ENCODE peak calls at places on chromosomes 7 and 10, in four cellular contexts. One of them, this sample, is unnamed. For H3K27me3 and H3K4me1, the result is how much of the 10 kb centered on the place peaks cover.

GRCh38 chr10:88232029-88232895 is 350.9 kb downstream of the RNLS start:
- DNase-seq in ovary: peak
- DNase-seq in psoas muscle: peak
- DNase-seq in HepG2: no peak
- DNase-seq in this sample: no peak

GRCh38 chr7:34946486-34946885 is 90.8 kb downstream of the DPY19L1 start:
- DNase-seq in ovary: no peak
- DNase-seq in psoas muscle: no peak
- DNase-seq in HepG2: no peak
- DNase-seq in this sample: no peak

GRCh38 chr7:83105948-83106347 is 56.7 kb downstream of the PCLO start:
- DNase-seq in ovary: no peak
- DNase-seq in psoas muscle: no peak
- DNase-seq in HepG2: no peak
- DNase-seq in this sample: no peak

GRCh38 chr10:132122097-132122861 is 56.5 kb downstream of the JAKMIP3 start:
- DNase-seq in ovary: no peak
- DNase-seq in psoas muscle: peak
- DNase-seq in HepG2: no peak
- DNase-seq in this sample: no peak

GRCh38 chr10:123530166-123530870 is 135.8 kb upstream of the GPR26 start:
- DNase-seq in ovary: no peak
- DNase-seq in psoas muscle: no peak
- DNase-seq in HepG2: no peak
- DNase-seq in this sample: no peak

GRCh38 chr10:106027240-106027639 is 1137.3 kb downstream of the SORCS1 start:
- DNase-seq in ovary: no peak
- DNase-seq in psoas muscle: no peak
- DNase-seq in HepG2: no peak
- DNase-seq in this sample: no peak

GRCh38 chr10:4473977-4474376 is 352.0 kb upstream of the AKR1E2 start:
- DNase-seq in ovary: no peak
- DNase-seq in psoas muscle: no peak
- DNase-seq in HepG2: no peak
- DNase-seq in this sample: no peak

GRCh38 chr7:17041324-17041723 is 159.5 kb upstream of the AGR3 start:
- DNase-seq in ovary: no peak
- DNase-seq in psoas muscle: no peak
- DNase-seq in HepG2: peak
- DNase-seq in this sample: no peak

GRCh38 chr7:44973610-44974401 is 5.0 kb downstream of the MYO1G start:
- DNase-seq in ovary: peak
- DNase-seq in psoas muscle: no peak
- DNase-seq in HepG2: peak
- DNase-seq in this sample: no peak

GRCh38 chr10:132120200-132120599 is 54.5 kb downstream of the JAKMIP3 start:
- DNase-seq in ovary: no peak
- DNase-seq in psoas muscle: no peak
- DNase-seq in HepG2: no peak
- DNase-seq in this sample: no peak

GRCh38 chr7:149871576-149871975 is 2.2 kb upstream of the ATP6V0E2 start:
- DNase-seq in ovary: no peak
- DNase-seq in psoas muscle: no peak
- DNase-seq in HepG2: no peak
- DNase-seq in this sample: peak

GRCh38 chr7:47461161-47461560 is 120.8 kb downstream of the TNS3 start:
- DNase-seq in ovary: peak
- DNase-seq in psoas muscle: peak
- DNase-seq in HepG2: no peak
- DNase-seq in this sample: no peak

GRCh38 chr7:117171106-117171505 is 151.8 kb downstream of the WNT2 start:
- DNase-seq in ovary: no peak
- DNase-seq in psoas muscle: no peak
- DNase-seq in HepG2: peak
- DNase-seq in this sample: no peak

GRCh38 chr7:156639426-156640256 is 933 bp upstream of the RNF32 start:
- DNase-seq in ovary: no peak
- DNase-seq in psoas muscle: peak
- DNase-seq in HepG2: no peak
- DNase-seq in this sample: no peak

GRCh38 chr7:98998821-98999725 is 120.7 kb downstream of the TRRAP start:
- DNase-seq in ovary: no peak
- DNase-seq in psoas muscle: no peak
- DNase-seq in HepG2: no peak
- DNase-seq in this sample: no peak

GRCh38 chr7:3683886-3684539 is 383.0 kb downstream of the SDK1 start:
- DNase-seq in ovary: no peak
- DNase-seq in psoas muscle: no peak
- DNase-seq in HepG2: peak
- DNase-seq in this sample: no peak

GRCh38 chr7:50580053-50580452 is 14.8 kb upstream of the DDC start:
- DNase-seq in ovary: no peak
- DNase-seq in psoas muscle: no peak
- DNase-seq in HepG2: peak
- DNase-seq in this sample: no peak

GRCh38 chr7:157947504-157947903 is 610.7 kb downstream of the DNAJB6 start:
- DNase-seq in ovary: no peak
- DNase-seq in psoas muscle: no peak
- DNase-seq in HepG2: no peak
- DNase-seq in this sample: no peak

GRCh38 chr10:110502851-110503301 is 5.2 kb downstream of the DUSP5 start:
- DNase-seq in ovary: no peak
- DNase-seq in psoas muscle: no peak
- DNase-seq in HepG2: no peak
- DNase-seq in this sample: no peak

GRCh38 chr10:22874189-22874854 is 53.5 kb upstream of the ARMC3 start:
- DNase-seq in ovary: no peak
- DNase-seq in psoas muscle: no peak
- DNase-seq in HepG2: no peak
- DNase-seq in this sample: peak

GRCh38 chr7:50651227-50651989 is 86.2 kb upstream of the DDC start:
- DNase-seq in ovary: no peak
- DNase-seq in psoas muscle: no peak
- DNase-seq in HepG2: no peak
- DNase-seq in this sample: no peak

GRCh38 chr10:114709966-114710365 is 51.9 kb upstream of the ABLIM1 start:
- DNase-seq in ovary: no peak
- DNase-seq in psoas muscle: no peak
- DNase-seq in HepG2: no peak
- DNase-seq in this sample: no peak

GRCh38 chr7:113099284-113099919 is 12.8 kb upstream of the GPR85 start:
- DNase-seq in ovary: no peak
- DNase-seq in psoas muscle: no peak
- DNase-seq in HepG2: no peak
- DNase-seq in this sample: no peak

GRCh38 chr7:17939670-17940301 is 508 bp downstream of the SNX13 start:
- DNase-seq in ovary: peak
- DNase-seq in psoas muscle: peak
- DNase-seq in HepG2: peak
- DNase-seq in this sample: peak

GRCh38 chr10:129833366-129833765 is 130.7 kb downstream of the EBF3 start:
- DNase-seq in ovary: no peak
- DNase-seq in psoas muscle: no peak
- DNase-seq in HepG2: no peak
- DNase-seq in this sample: no peak

GRCh38 chr10:117161386-117162033 is 23.4 kb upstream of the VAX1 start:
- DNase-seq in ovary: no peak
- DNase-seq in psoas muscle: no peak
- DNase-seq in HepG2: no peak
- DNase-seq in this sample: no peak

GRCh38 chr7:23490357-23491131 is 20.3 kb upstream of the IGF2BP3 start:
- DNase-seq in ovary: peak
- DNase-seq in psoas muscle: peak
- DNase-seq in HepG2: no peak
- DNase-seq in this sample: no peak

GRCh38 chr7:86407291-86407690 is 236.4 kb upstream of the GRM3 start:
- DNase-seq in ovary: no peak
- DNase-seq in psoas muscle: no peak
- DNase-seq in HepG2: no peak
- DNase-seq in this sample: no peak

GRCh38 chr10:101072923-101073322 is 11.1 kb downstream of the KAZALD1 start:
- DNase-seq in ovary: no peak
- DNase-seq in psoas muscle: no peak
- DNase-seq in HepG2: no peak
- DNase-seq in this sample: no peak

GRCh38 chr10:101071885-101072433 is 10.2 kb downstream of the KAZALD1 start:
- DNase-seq in ovary: no peak
- DNase-seq in psoas muscle: no peak
- DNase-seq in HepG2: no peak
- DNase-seq in this sample: no peak

GRCh38 chr10:101076630-101077029 is 14.8 kb downstream of the KAZALD1 start:
- DNase-seq in ovary: no peak
- DNase-seq in psoas muscle: no peak
- DNase-seq in HepG2: no peak
- DNase-seq in this sample: no peak

GRCh38 chr10:101073631-101074030 is 11.8 kb downstream of the KAZALD1 start:
- DNase-seq in ovary: no peak
- DNase-seq in psoas muscle: no peak
- DNase-seq in HepG2: no peak
- DNase-seq in this sample: no peak

GRCh38 chr10:101075775-101076174 is 14.0 kb downstream of the KAZALD1 start:
- DNase-seq in ovary: no peak
- DNase-seq in psoas muscle: no peak
- DNase-seq in HepG2: no peak
- DNase-seq in this sample: no peak
- H3K27me3 ChIP-seq in ovary: under half
- H3K27me3 ChIP-seq in psoas muscle: under half
- H3K27me3 ChIP-seq in HepG2: under half
- H3K27me3 ChIP-seq in this sample: under half

GRCh38 chr10:13527864-13528137 is 1.0 kb downstream of the BEND7 start:
- DNase-seq in ovary: no peak
- DNase-seq in psoas muscle: no peak
- DNase-seq in HepG2: no peak
- DNase-seq in this sample: no peak

GRCh38 chr10:13529714-13529973 is 830 bp upstream of the BEND7 start:
- DNase-seq in ovary: no peak
- DNase-seq in psoas muscle: no peak
- DNase-seq in HepG2: no peak
- DNase-seq in this sample: no peak

GRCh38 chr10:13528875-13529713 is at the start of gene BEND7:
- DNase-seq in ovary: peak
- DNase-seq in psoas muscle: peak
- DNase-seq in HepG2: no peak
- DNase-seq in this sample: peak

GRCh38 chr10:13526952-13527863 is 1.6 kb downstream of the BEND7 start:
- DNase-seq in ovary: no peak
- DNase-seq in psoas muscle: no peak
- DNase-seq in HepG2: peak
- DNase-seq in this sample: no peak

DNA sequence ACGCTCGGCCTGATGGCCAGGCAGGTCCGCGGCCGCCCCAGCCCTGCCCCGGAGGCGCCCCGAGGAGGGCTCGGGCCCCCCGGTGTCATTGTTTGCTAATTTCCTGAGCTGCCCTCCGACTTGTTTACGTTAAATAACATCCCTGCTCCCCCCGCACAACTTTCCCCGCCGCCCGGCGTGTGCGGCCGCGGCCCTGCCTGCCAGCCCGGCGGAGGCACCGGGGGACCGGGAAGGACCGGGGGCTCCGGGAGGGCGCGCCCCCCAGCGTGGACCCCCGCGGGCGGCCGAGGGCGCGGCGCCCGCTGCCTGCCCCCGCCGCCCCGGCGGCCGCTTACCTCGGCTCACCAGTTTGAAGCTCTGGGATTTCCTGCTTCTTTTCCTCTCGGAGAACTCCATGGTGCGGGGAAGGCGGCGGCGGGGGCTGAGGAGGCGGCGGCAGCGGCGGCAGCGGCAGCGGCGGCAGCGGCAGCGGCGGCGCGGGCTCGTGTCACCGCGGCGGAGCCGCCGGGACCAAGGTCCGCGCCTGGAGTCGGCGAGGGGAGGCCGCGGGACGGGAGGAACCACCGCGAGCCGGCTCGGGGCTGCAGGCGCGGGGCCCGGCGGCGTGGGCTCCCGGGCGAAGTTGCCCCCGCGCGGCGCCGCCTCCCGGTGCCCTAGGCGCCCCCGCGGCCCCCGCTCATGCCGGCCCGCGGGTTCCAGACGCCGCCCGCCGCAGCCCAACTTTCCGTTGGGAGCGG is 508 bp downstream of the BEND7 start:
- DNase-seq in ovary: peak
- DNase-seq in psoas muscle: peak
- DNase-seq in HepG2: no peak
- DNase-seq in this sample: no peak
- H3K4me3 ChIP-seq in ovary: peak
- H3K4me3 ChIP-seq in psoas muscle: peak
- H3K4me3 ChIP-seq in HepG2: peak
- H3K4me3 ChIP-seq in this sample: peak

DNA sequence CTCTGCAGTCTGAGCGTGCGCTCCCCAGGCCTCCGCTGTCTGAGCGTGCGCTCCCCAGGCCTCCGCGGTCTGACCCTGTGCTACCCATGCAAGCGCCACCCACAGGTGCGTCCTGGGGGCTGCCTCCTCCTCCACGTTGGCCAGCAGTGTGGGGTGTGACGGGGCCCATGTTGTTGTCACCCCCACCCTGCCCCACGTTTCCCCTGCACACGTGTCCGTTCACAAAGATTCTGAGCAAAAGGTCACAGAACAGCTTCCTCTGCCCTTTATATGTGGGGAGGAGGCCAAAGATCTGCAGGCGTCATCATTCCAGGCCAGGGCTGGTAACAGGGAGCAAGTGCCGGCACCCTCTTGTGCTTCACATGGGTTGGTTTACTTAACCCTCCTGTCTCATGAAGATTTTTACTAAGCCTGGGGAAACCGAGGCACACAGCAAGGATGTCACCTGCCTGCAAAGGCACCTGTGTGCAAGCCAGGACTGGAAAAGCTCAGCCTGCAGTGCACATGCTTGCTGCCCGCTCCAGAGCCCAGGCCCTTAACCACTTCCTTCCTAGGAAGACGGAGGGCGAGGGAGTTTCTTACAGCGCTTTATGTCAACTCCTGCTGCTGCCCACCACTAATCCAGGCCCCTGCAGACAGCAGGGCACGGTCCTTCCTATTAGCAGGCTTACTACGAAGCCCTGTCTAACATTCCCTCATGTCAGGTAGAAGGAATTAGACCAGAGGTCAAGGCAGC is 4.8 kb downstream of the GPR146 start:
- DNase-seq in ovary: no peak
- DNase-seq in psoas muscle: peak
- DNase-seq in HepG2: no peak
- DNase-seq in this sample: no peak
- H3K4me1 ChIP-seq in ovary: under half
- H3K4me1 ChIP-seq in psoas muscle: half or more
- H3K4me1 ChIP-seq in HepG2: under half
- H3K4me1 ChIP-seq in this sample: under half

GRCh38 chr10:118585794-118586193 is 9.7 kb downstream of the PRLHR start:
- DNase-seq in ovary: no peak
- DNase-seq in psoas muscle: no peak
- DNase-seq in HepG2: no peak
- DNase-seq in this sample: no peak

GRCh38 chr10:118592675-118593330 is 2.6 kb downstream of the PRLHR start:
- DNase-seq in ovary: no peak
- DNase-seq in psoas muscle: no peak
- DNase-seq in HepG2: no peak
- DNase-seq in this sample: no peak

GRCh38 chr10:118587881-118588651 is 7.4 kb downstream of the PRLHR start:
- DNase-seq in ovary: no peak
- DNase-seq in psoas muscle: no peak
- DNase-seq in HepG2: no peak
- DNase-seq in this sample: no peak

GRCh38 chr10:118594392-118595063 is 920 bp downstream of the PRLHR start:
- DNase-seq in ovary: peak
- DNase-seq in psoas muscle: peak
- DNase-seq in HepG2: no peak
- DNase-seq in this sample: peak

GRCh38 chr10:118590334-118590733 is 5.1 kb downstream of the PRLHR start:
- DNase-seq in ovary: peak
- DNase-seq in psoas muscle: no peak
- DNase-seq in HepG2: no peak
- DNase-seq in this sample: no peak
- H3K27me3 ChIP-seq in ovary: under half
- H3K27me3 ChIP-seq in psoas muscle: under half
- H3K27me3 ChIP-seq in HepG2: under half
- H3K27me3 ChIP-seq in this sample: under half